ENCODE peak calls at places on chromosomes 4 and X, in nine cellular contexts. One of them, this sample, is unnamed.

GRCh38 chrX:110181459-110182137 is 136.3 kb downstream of the AMMECR1 start:
- DNase-seq in endothelial cell of umbilical vein: no peak
- DNase-seq in ovary: no peak
- DNase-seq in A549: no peak
- DNase-seq in upper lobe of left lung: no peak
- DNase-seq in H1: no peak
- DNase-seq in heart left ventricle: no peak
- DNase-seq in stomach: no peak
- DNase-seq in suprapubic skin: no peak
- DNase-seq in this sample: no peak

GRCh38 chr4:47642985-47643745 is 158.1 kb downstream of the ATP10D start:
- DNase-seq in endothelial cell of umbilical vein: no peak
- DNase-seq in ovary: no peak
- DNase-seq in A549: no peak
- DNase-seq in upper lobe of left lung: no peak
- DNase-seq in H1: no peak
- DNase-seq in heart left ventricle: no peak
- DNase-seq in stomach: no peak
- DNase-seq in suprapubic skin: no peak
- DNase-seq in this sample: no peak

GRCh38 chrX:64202808-64203320 is 2.6 kb downstream of the AMER1 start:
- DNase-seq in endothelial cell of umbilical vein: no peak
- DNase-seq in ovary: no peak
- DNase-seq in A549: no peak
- DNase-seq in upper lobe of left lung: no peak
- DNase-seq in H1: no peak
- DNase-seq in heart left ventricle: no peak
- DNase-seq in stomach: no peak
- DNase-seq in suprapubic skin: no peak
- DNase-seq in this sample: no peak

GRCh38 chr4:8200302-8200975 is 1.3 kb downstream of the SH3TC1 start:
- DNase-seq in endothelial cell of umbilical vein: peak
- DNase-seq in ovary: no peak
- DNase-seq in A549: no peak
- DNase-seq in upper lobe of left lung: peak
- DNase-seq in H1: no peak
- DNase-seq in heart left ventricle: peak
- DNase-seq in stomach: peak
- DNase-seq in suprapubic skin: no peak
- DNase-seq in this sample: no peak

GRCh38 chr4:95049838-95050237 is 292.1 kb downstream of the BMPR1B start:
- DNase-seq in endothelial cell of umbilical vein: no peak
- DNase-seq in ovary: peak
- DNase-seq in A549: no peak
- DNase-seq in upper lobe of left lung: no peak
- DNase-seq in H1: no peak
- DNase-seq in heart left ventricle: no peak
- DNase-seq in stomach: no peak
- DNase-seq in suprapubic skin: no peak
- DNase-seq in this sample: no peak

GRCh38 chrX:2387614-2388239 is 113.0 kb downstream of the DHRSX start:
- DNase-seq in endothelial cell of umbilical vein: peak
- DNase-seq in ovary: no peak
- DNase-seq in A549: no peak
- DNase-seq in upper lobe of left lung: no peak
- DNase-seq in H1: no peak
- DNase-seq in heart left ventricle: no peak
- DNase-seq in stomach: peak
- DNase-seq in suprapubic skin: no peak
- DNase-seq in this sample: no peak

GRCh38 chrX:9882669-9883446 is 84.3 kb upstream of the CLDN34 start:
- DNase-seq in endothelial cell of umbilical vein: peak
- DNase-seq in ovary: no peak
- DNase-seq in A549: peak
- DNase-seq in upper lobe of left lung: peak
- DNase-seq in H1: no peak
- DNase-seq in heart left ventricle: no peak
- DNase-seq in stomach: no peak
- DNase-seq in suprapubic skin: no peak
- DNase-seq in this sample: no peak

GRCh38 chr4:38605794-38606586 is 58.0 kb upstream of the KLF3 start:
- DNase-seq in endothelial cell of umbilical vein: no peak
- DNase-seq in ovary: no peak
- DNase-seq in A549: peak
- DNase-seq in upper lobe of left lung: peak
- DNase-seq in H1: no peak
- DNase-seq in heart left ventricle: no peak
- DNase-seq in stomach: no peak
- DNase-seq in suprapubic skin: no peak
- DNase-seq in this sample: no peak

GRCh38 chr4:48490012-48490679 is at the start of gene ZAR1:
- DNase-seq in endothelial cell of umbilical vein: no peak
- DNase-seq in ovary: no peak
- DNase-seq in A549: no peak
- DNase-seq in upper lobe of left lung: no peak
- DNase-seq in H1: no peak
- DNase-seq in heart left ventricle: no peak
- DNase-seq in stomach: no peak
- DNase-seq in suprapubic skin: no peak
- DNase-seq in this sample: no peak

GRCh38 chr4:165096776-165097175 is 15.9 kb downstream of the TMEM192 start:
- DNase-seq in endothelial cell of umbilical vein: peak
- DNase-seq in ovary: no peak
- DNase-seq in A549: peak
- DNase-seq in upper lobe of left lung: no peak
- DNase-seq in H1: no peak
- DNase-seq in heart left ventricle: no peak
- DNase-seq in stomach: no peak
- DNase-seq in suprapubic skin: no peak
- DNase-seq in this sample: no peak

GRCh38 chrX:98459669-98460068 is 1576.0 kb downstream of the RPA4 start:
- DNase-seq in endothelial cell of umbilical vein: no peak
- DNase-seq in ovary: no peak
- DNase-seq in A549: no peak
- DNase-seq in upper lobe of left lung: no peak
- DNase-seq in H1: no peak
- DNase-seq in heart left ventricle: no peak
- DNase-seq in stomach: no peak
- DNase-seq in suprapubic skin: no peak
- DNase-seq in this sample: no peak

GRCh38 chrX:46301903-46302302 is 243.3 kb downstream of the ZNF674 start:
- DNase-seq in endothelial cell of umbilical vein: no peak
- DNase-seq in ovary: no peak
- DNase-seq in A549: no peak
- DNase-seq in upper lobe of left lung: no peak
- DNase-seq in H1: no peak
- DNase-seq in heart left ventricle: no peak
- DNase-seq in stomach: no peak
- DNase-seq in suprapubic skin: no peak
- DNase-seq in this sample: no peak

GRCh38 chrX:151396827-151397740 is at the start of gene VMA21:
- DNase-seq in endothelial cell of umbilical vein: peak
- DNase-seq in ovary: peak
- DNase-seq in A549: peak
- DNase-seq in upper lobe of left lung: peak
- DNase-seq in H1: peak
- DNase-seq in heart left ventricle: peak
- DNase-seq in stomach: peak
- DNase-seq in suprapubic skin: peak
- DNase-seq in this sample: peak
- TF ChIP-seq POLR2A in endothelial cell of umbilical vein: no peak
- TF ChIP-seq POLR2A in ovary: peak
- TF ChIP-seq POLR2A in A549: peak
- TF ChIP-seq POLR2A in upper lobe of left lung: no peak
- TF ChIP-seq POLR2A in H1: peak
- TF ChIP-seq POLR2A in heart left ventricle: peak
- TF ChIP-seq POLR2A in stomach: no peak
- TF ChIP-seq POLR2A in suprapubic skin: no peak
- TF ChIP-seq POLR2A in this sample: peak

GRCh38 chrX:153568612-153569011 is 30.3 kb downstream of the CCNQ start:
- DNase-seq in endothelial cell of umbilical vein: no peak
- DNase-seq in ovary: no peak
- DNase-seq in A549: peak
- DNase-seq in upper lobe of left lung: no peak
- DNase-seq in H1: no peak
- DNase-seq in heart left ventricle: no peak
- DNase-seq in stomach: no peak
- DNase-seq in suprapubic skin: no peak
- DNase-seq in this sample: no peak
- TF ChIP-seq POLR2A in endothelial cell of umbilical vein: no peak
- TF ChIP-seq POLR2A in ovary: no peak
- TF ChIP-seq POLR2A in A549: no peak
- TF ChIP-seq POLR2A in upper lobe of left lung: no peak
- TF ChIP-seq POLR2A in H1: no peak
- TF ChIP-seq POLR2A in heart left ventricle: no peak
- TF ChIP-seq POLR2A in stomach: no peak
- TF ChIP-seq POLR2A in suprapubic skin: no peak
- TF ChIP-seq POLR2A in this sample: no peak

GRCh38 chrX:107629533-107629909 is 1.2 kb downstream of the PRPS1 start:
- DNase-seq in endothelial cell of umbilical vein: peak
- DNase-seq in ovary: no peak
- DNase-seq in A549: peak
- DNase-seq in upper lobe of left lung: no peak
- DNase-seq in H1: no peak
- DNase-seq in heart left ventricle: no peak
- DNase-seq in stomach: no peak
- DNase-seq in suprapubic skin: no peak
- DNase-seq in this sample: no peak

GRCh38 chrX:107627792-107628661 is at the start of gene PRPS1:
- DNase-seq in endothelial cell of umbilical vein: peak
- DNase-seq in ovary: peak
- DNase-seq in A549: peak
- DNase-seq in upper lobe of left lung: peak
- DNase-seq in H1: peak
- DNase-seq in heart left ventricle: peak
- DNase-seq in stomach: peak
- DNase-seq in suprapubic skin: peak
- DNase-seq in this sample: peak

GRCh38 chrX:107626916-107627315 is 1.4 kb upstream of the PRPS1 start:
- DNase-seq in endothelial cell of umbilical vein: no peak
- DNase-seq in ovary: no peak
- DNase-seq in A549: peak
- DNase-seq in upper lobe of left lung: no peak
- DNase-seq in H1: no peak
- DNase-seq in heart left ventricle: no peak
- DNase-seq in stomach: no peak
- DNase-seq in suprapubic skin: no peak
- DNase-seq in this sample: no peak

GRCh38 chrX:107630031-107630689 is 1.9 kb downstream of the PRPS1 start:
- DNase-seq in endothelial cell of umbilical vein: no peak
- DNase-seq in ovary: no peak
- DNase-seq in A549: no peak
- DNase-seq in upper lobe of left lung: no peak
- DNase-seq in H1: no peak
- DNase-seq in heart left ventricle: no peak
- DNase-seq in stomach: no peak
- DNase-seq in suprapubic skin: no peak
- DNase-seq in this sample: no peak

DNA sequence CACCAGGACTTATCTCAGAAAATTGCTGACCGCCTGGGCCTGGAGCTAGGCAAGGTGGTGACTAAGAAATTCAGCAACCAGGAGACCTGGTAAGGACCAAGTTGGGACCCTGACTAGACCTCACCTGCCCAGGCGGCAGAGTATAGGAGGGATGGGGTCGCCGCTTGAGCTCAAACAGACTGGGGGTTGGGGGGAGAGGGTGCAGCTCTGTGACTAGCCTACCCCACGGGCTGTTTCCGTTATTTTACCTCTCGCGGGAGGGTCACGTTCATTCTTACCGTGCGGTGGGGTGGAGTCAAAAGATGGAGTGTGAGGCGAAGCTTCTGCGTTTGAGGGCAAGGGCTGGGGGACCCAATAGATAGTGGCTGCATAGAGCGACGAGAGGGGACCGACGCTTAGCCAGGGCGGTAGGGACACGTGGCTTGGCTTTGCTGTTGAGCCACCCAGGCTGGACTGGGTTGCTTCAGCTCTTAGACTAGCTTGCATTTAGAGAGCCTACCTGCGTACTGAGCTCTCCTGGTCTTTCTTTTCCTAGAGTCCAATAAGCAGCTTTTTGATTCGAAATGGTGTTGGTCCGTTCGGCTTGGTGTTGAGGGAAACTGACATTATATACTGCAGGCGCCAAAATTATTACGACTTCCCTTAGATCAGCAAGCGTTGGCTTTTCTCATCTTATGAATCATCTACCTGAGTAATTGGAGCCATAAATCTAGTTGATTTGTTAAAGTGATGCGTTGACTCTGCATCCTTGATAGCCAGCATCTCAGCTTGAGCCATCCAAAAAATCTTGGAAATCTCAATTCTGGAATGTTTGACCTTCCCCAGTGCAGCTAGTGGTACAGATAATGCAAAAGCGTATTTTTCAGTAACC is 587 bp downstream of the PRPS1 start:
- DNase-seq in endothelial cell of umbilical vein: peak
- DNase-seq in ovary: peak
- DNase-seq in A549: peak
- DNase-seq in upper lobe of left lung: peak
- DNase-seq in H1: no peak
- DNase-seq in heart left ventricle: peak
- DNase-seq in stomach: no peak
- DNase-seq in suprapubic skin: peak
- DNase-seq in this sample: peak
- TF ChIP-seq POLR2A in endothelial cell of umbilical vein: no peak
- TF ChIP-seq POLR2A in ovary: no peak
- TF ChIP-seq POLR2A in A549: no peak
- TF ChIP-seq POLR2A in upper lobe of left lung: no peak
- TF ChIP-seq POLR2A in H1: peak
- TF ChIP-seq POLR2A in heart left ventricle: no peak
- TF ChIP-seq POLR2A in stomach: no peak
- TF ChIP-seq POLR2A in suprapubic skin: no peak
- TF ChIP-seq POLR2A in this sample: no peak

GRCh38 chr4:181958435-181958834 is 284.8 kb upstream of the TENM3 start:
- DNase-seq in endothelial cell of umbilical vein: no peak
- DNase-seq in ovary: no peak
- DNase-seq in A549: no peak
- DNase-seq in upper lobe of left lung: no peak
- DNase-seq in H1: no peak
- DNase-seq in heart left ventricle: no peak
- DNase-seq in stomach: no peak
- DNase-seq in suprapubic skin: no peak
- DNase-seq in this sample: no peak

GRCh38 chr4:181959121-181959520 is 284.1 kb upstream of the TENM3 start:
- DNase-seq in endothelial cell of umbilical vein: no peak
- DNase-seq in ovary: no peak
- DNase-seq in A549: peak
- DNase-seq in upper lobe of left lung: no peak
- DNase-seq in H1: no peak
- DNase-seq in heart left ventricle: no peak
- DNase-seq in stomach: no peak
- DNase-seq in suprapubic skin: no peak
- DNase-seq in this sample: peak

GRCh38 chr4:181960384-181960783 is 282.8 kb upstream of the TENM3 start:
- DNase-seq in endothelial cell of umbilical vein: no peak
- DNase-seq in ovary: no peak
- DNase-seq in A549: no peak
- DNase-seq in upper lobe of left lung: no peak
- DNase-seq in H1: no peak
- DNase-seq in heart left ventricle: no peak
- DNase-seq in stomach: no peak
- DNase-seq in suprapubic skin: no peak
- DNase-seq in this sample: no peak

GRCh38 chr4:181957088-181957487 is 286.1 kb upstream of the TENM3 start:
- DNase-seq in endothelial cell of umbilical vein: peak
- DNase-seq in ovary: no peak
- DNase-seq in A549: no peak
- DNase-seq in upper lobe of left lung: no peak
- DNase-seq in H1: no peak
- DNase-seq in heart left ventricle: no peak
- DNase-seq in stomach: no peak
- DNase-seq in suprapubic skin: no peak
- DNase-seq in this sample: peak

GRCh38 chr4:181956502-181956901 is 286.7 kb upstream of the TENM3 start:
- DNase-seq in endothelial cell of umbilical vein: no peak
- DNase-seq in ovary: no peak
- DNase-seq in A549: no peak
- DNase-seq in upper lobe of left lung: no peak
- DNase-seq in H1: no peak
- DNase-seq in heart left ventricle: no peak
- DNase-seq in stomach: no peak
- DNase-seq in suprapubic skin: no peak
- DNase-seq in this sample: no peak
- TF ChIP-seq POLR2A in endothelial cell of umbilical vein: no peak
- TF ChIP-seq POLR2A in ovary: no peak
- TF ChIP-seq POLR2A in A549: no peak
- TF ChIP-seq POLR2A in upper lobe of left lung: no peak
- TF ChIP-seq POLR2A in H1: no peak
- TF ChIP-seq POLR2A in heart left ventricle: no peak
- TF ChIP-seq POLR2A in stomach: no peak
- TF ChIP-seq POLR2A in suprapubic skin: no peak
- TF ChIP-seq POLR2A in this sample: no peak